ENCODE peak calls at places on chromosome 17, in six cellular contexts. N is stimulated activated CD4-positive, alpha-beta T cell treated with anti-CD3 and anti-CD28 coated beads, Interleukin-4, amount 100 ng/mL, for 24 hours; F is stomach; V is stimulated activated naive CD4-positive, alpha-beta T cell; M is non-pigmented ciliary epithelial cell; C is ureter. Y is an unnamed sample.

GRCh38 chr17:79072544-79072943 is 2.1 kb upstream of the ENGASE start:
- DNase-seq in N (no peak), M (no peak), F (no peak), C (peak), V (no peak), Y (no peak)

GRCh38 chr17:79838541-79839274 is 532 bp downstream of the CBX4 start:
- DNase-seq in N (peak), F (peak), M (no peak), C (peak), V (peak), Y (peak)

GRCh38 chr17:75976175-75976848 is 2.7 kb downstream of the ACOX1 start:
- DNase-seq in F (no peak), C (no peak), N (no peak), V (no peak), M (no peak), Y (peak)

GRCh38 chr17:37117743-37118142 is 169.0 kb downstream of the AATF start:
- DNase-seq in N (no peak), F (no peak), V (no peak), M (no peak), C (no peak), Y (no peak)

GRCh38 chr17:31690118-31690517 is 168.9 kb downstream of the COPRS start:
- DNase-seq in F (no peak), C (no peak), V (no peak), M (no peak), N (no peak), Y (peak)

GRCh38 chr17:71633391-71633849 is 487.4 kb upstream of the SOX9 start:
- DNase-seq in C (no peak), V (no peak), M (peak), N (no peak), F (no peak), Y (peak)

GRCh38 chr17:3963214-3964201 is 729 bp downstream of the ATP2A3 start:
- DNase-seq in M (no peak), V (peak), N (peak), F (peak), C (no peak), Y (no peak)

GRCh38 chr17:3870871-3871306 is 22.0 kb downstream of the CAMKK1 start:
- DNase-seq in N (no peak), F (peak), C (no peak), V (no peak), M (no peak), Y (no peak)

GRCh38 chr17:27324940-27325339 is 31.0 kb downstream of the WSB1 start:
- DNase-seq in V (no peak), C (no peak), N (no peak), M (no peak), F (no peak), Y (no peak)

GRCh38 chr17:50947844-50948514 is 81.8 kb upstream of the TOB1 start:
- DNase-seq in V (no peak), C (peak), M (no peak), N (no peak), F (peak), Y (no peak)

GRCh38 chr17:38459556-38459955 is 31.3 kb downstream of the ARHGAP23 start:
- DNase-seq in N (no peak), M (no peak), V (no peak), F (peak), C (no peak), Y (no peak)